ENCODE peak calls at places on chromosomes 1 and 21, in nine cellular contexts. Y, P, J, V, M, Q, C, L and S are unnamed samples.

GRCh38 chr1:29450591-29450990 is 214.3 kb downstream of the PTPRU start:
- DNase-seq in Y (no peak), P (no peak), J (no peak), V (no peak), M (no peak), Q (no peak), C (no peak), L (no peak), S (no peak)

GRCh38 chr1:60759257-60759656 is 323.1 kb upstream of the NFIA start:
- DNase-seq in Y (no peak), P (no peak), J (no peak), V (no peak), M (no peak), Q (no peak), C (no peak), L (no peak), S (no peak)

GRCh38 chr1:198156745-198157240 is at the start of gene NEK7:
- DNase-seq in Y (no peak), P (no peak), J (peak; percentile 88), V (peak; percentile 91), M (peak; percentile 73), Q (peak; percentile 51), C (peak; percentile 69), L (peak; percentile 90), S (no peak)

GRCh38 chr21:32334980-32335471 is 36.4 kb downstream of the MRAP start:
- DNase-seq in Y (no peak), P (no peak), J (no peak), V (no peak), M (no peak), Q (no peak), C (no peak), L (no peak), S (no peak)

GRCh38 chr1:53582211-53583020 is 123.2 kb downstream of the DMRTB1 start:
- DNase-seq in Y (no peak), P (no peak), J (no peak), V (no peak), M (no peak), Q (no peak), C (no peak), L (no peak), S (no peak)

GRCh38 chr1:236120725-236121153 is 21.6 kb upstream of the GPR137B start:
- DNase-seq in Y (no peak), P (no peak), J (peak; percentile 48), V (no peak), M (no peak), Q (no peak), C (no peak), L (no peak), S (no peak)

GRCh38 chr1:93616996-93617669 is 64.5 kb downstream of the BCAR3 start:
- DNase-seq in Y (no peak), P (no peak), J (no peak), V (no peak), M (no peak), Q (no peak), C (peak; percentile 46), L (peak; percentile 81), S (peak; percentile 71)

GRCh38 chr1:229028987-229029550 is 241.8 kb upstream of the RAB4A start:
- DNase-seq in Y (no peak), P (no peak), J (no peak), V (no peak), M (no peak), Q (no peak), C (no peak), L (no peak), S (no peak)

GRCh38 chr21:38984982-38985422 is 179.3 kb downstream of the ETS2 start:
- DNase-seq in Y (no peak), P (no peak), J (no peak), V (no peak), M (no peak), Q (no peak), C (peak; percentile 85), L (no peak), S (no peak)

GRCh38 chr21:33133912-33134311 is 64.0 kb downstream of the OLIG1 start:
- DNase-seq in Y (no peak), P (no peak), J (no peak), V (no peak), M (no peak), Q (no peak), C (no peak), L (no peak), S (no peak)

GRCh38 chr1:223224465-223224864 is 81.4 kb upstream of the TLR5 start:
- DNase-seq in Y (no peak), P (no peak), J (no peak), V (no peak), M (no peak), Q (no peak), C (no peak), L (peak; percentile 36), S (no peak)

GRCh38 chr1:15723631-15724246 is 12.3 kb upstream of the SLC25A34 start:
- DNase-seq in Y (no peak), P (no peak), J (no peak), V (no peak), M (no peak), Q (no peak), C (no peak), L (no peak), S (no peak)

GRCh38 chr1:151479462-151479861 is 20.2 kb upstream of the POGZ start:
- DNase-seq in Y (no peak), P (no peak), J (no peak), V (no peak), M (no peak), Q (no peak), C (peak; percentile 23), L (no peak), S (no peak)

GRCh38 chr1:212158912-212159796 is 123.6 kb downstream of the DTL start:
- DNase-seq in Y (no peak), P (no peak), J (peak; percentile 59), V (no peak), M (peak; percentile 18), Q (no peak), C (no peak), L (no peak), S (no peak)

GRCh38 chr1:16618719-16619118 is 5.4 kb upstream of the NBPF1 start:
- DNase-seq in Y (no peak), P (no peak), J (no peak), V (no peak), M (no peak), Q (peak; percentile 24), C (no peak), L (peak; percentile 81), S (no peak)

GRCh38 chr1:173410794-173411236 is 66.3 kb upstream of the PRDX6 start:
- DNase-seq in Y (no peak), P (no peak), J (peak; percentile 78), V (no peak), M (no peak), Q (no peak), C (no peak), L (no peak), S (no peak)

GRCh38 chr1:101025283-101025679 is 303 bp downstream of the DPH5 start:
- DNase-seq in Y (no peak), P (no peak), J (no peak), V (no peak), M (no peak), Q (no peak), C (no peak), L (no peak), S (no peak)

GRCh38 chr1:110588486-110588885 is 17.7 kb downstream of the KCNA2 start:
- DNase-seq in Y (no peak), P (no peak), J (no peak), V (no peak), M (no peak), Q (no peak), C (no peak), L (no peak), S (no peak)

GRCh38 chr1:20732071-20732587 is 374 bp downstream of the SH2D5 start:
- DNase-seq in Y (peak; percentile 35), P (peak; percentile 51), J (peak; percentile 61), V (peak; percentile 36), M (peak; percentile 57), Q (no peak), C (peak; percentile 65), L (peak; percentile 74), S (no peak)

GRCh38 chr1:91606546-91607078 is 106.0 kb downstream of the CDC7 start:
- DNase-seq in Y (no peak), P (no peak), J (no peak), V (no peak), M (no peak), Q (no peak), C (no peak), L (no peak), S (no peak)

GRCh38 chr1:82487778-82488177 is 687.0 kb downstream of the ADGRL2 start:
- DNase-seq in Y (no peak), P (no peak), J (no peak), V (no peak), M (no peak), Q (no peak), C (no peak), L (no peak), S (no peak)